ENCODE peak calls at places on chromosome 15, in seven cellular contexts. One of them, this sample, is unnamed.

GRCh38 chr15:28979208-28979891 is 93.6 kb downstream of the APBA2 start:
- DNase-seq in NCI-H2171: no peak
- DNase-seq in T-helper 9 cell: no peak
- DNase-seq in K562: no peak
- DNase-seq in HT-29: no peak
- DNase-seq in stimulated activated CD4-positive, alpha-beta T cell treated with anti-CD3 and anti-CD28 coated beads, TNF-alpha, amount 100 ng/mL, for 24 hours: no peak
- DNase-seq in fibroblast of gingiva: no peak
- DNase-seq in this sample: no peak

GRCh38 chr15:92043283-92043682 is 189.8 kb downstream of the SLCO3A1 start:
- DNase-seq in NCI-H2171: no peak
- DNase-seq in T-helper 9 cell: no peak
- DNase-seq in K562: no peak
- DNase-seq in HT-29: no peak
- DNase-seq in stimulated activated CD4-positive, alpha-beta T cell treated with anti-CD3 and anti-CD28 coated beads, TNF-alpha, amount 100 ng/mL, for 24 hours: no peak
- DNase-seq in fibroblast of gingiva: no peak
- DNase-seq in this sample: no peak

GRCh38 chr15:59611277-59612260 is at the start of gene GCNT3:
- DNase-seq in NCI-H2171: no peak
- DNase-seq in T-helper 9 cell: no peak
- DNase-seq in K562: no peak
- DNase-seq in HT-29: peak; percentile 96
- DNase-seq in stimulated activated CD4-positive, alpha-beta T cell treated with anti-CD3 and anti-CD28 coated beads, TNF-alpha, amount 100 ng/mL, for 24 hours: no peak
- DNase-seq in fibroblast of gingiva: peak; percentile 60
- DNase-seq in this sample: no peak

GRCh38 chr15:100372695-100373036 is 30.9 kb upstream of the ADAMTS17 start:
- DNase-seq in NCI-H2171: no peak
- DNase-seq in T-helper 9 cell: no peak
- DNase-seq in K562: no peak
- DNase-seq in HT-29: no peak
- DNase-seq in stimulated activated CD4-positive, alpha-beta T cell treated with anti-CD3 and anti-CD28 coated beads, TNF-alpha, amount 100 ng/mL, for 24 hours: no peak
- DNase-seq in fibroblast of gingiva: no peak
- DNase-seq in this sample: no peak

GRCh38 chr15:28001641-28002040 is 97.5 kb downstream of the OCA2 start:
- DNase-seq in NCI-H2171: no peak
- DNase-seq in T-helper 9 cell: no peak
- DNase-seq in K562: no peak
- DNase-seq in HT-29: no peak
- DNase-seq in stimulated activated CD4-positive, alpha-beta T cell treated with anti-CD3 and anti-CD28 coated beads, TNF-alpha, amount 100 ng/mL, for 24 hours: no peak
- DNase-seq in fibroblast of gingiva: no peak
- DNase-seq in this sample: no peak

GRCh38 chr15:43214169-43214568 is 6.6 kb downstream of the EPB42 start:
- DNase-seq in NCI-H2171: no peak
- DNase-seq in T-helper 9 cell: no peak
- DNase-seq in K562: no peak
- DNase-seq in HT-29: no peak
- DNase-seq in stimulated activated CD4-positive, alpha-beta T cell treated with anti-CD3 and anti-CD28 coated beads, TNF-alpha, amount 100 ng/mL, for 24 hours: no peak
- DNase-seq in fibroblast of gingiva: no peak
- DNase-seq in this sample: no peak

GRCh38 chr15:75198560-75199346 is 2.9 kb upstream of the C15orf39 start:
- DNase-seq in NCI-H2171: no peak
- DNase-seq in T-helper 9 cell: no peak
- DNase-seq in K562: peak; percentile 64
- DNase-seq in HT-29: peak; percentile 75
- DNase-seq in stimulated activated CD4-positive, alpha-beta T cell treated with anti-CD3 and anti-CD28 coated beads, TNF-alpha, amount 100 ng/mL, for 24 hours: no peak
- DNase-seq in fibroblast of gingiva: peak; percentile 38
- DNase-seq in this sample: no peak

GRCh38 chr15:101003076-101003475 is 83.9 kb downstream of the LRRK1 start:
- DNase-seq in NCI-H2171: no peak
- DNase-seq in T-helper 9 cell: no peak
- DNase-seq in K562: no peak
- DNase-seq in HT-29: no peak
- DNase-seq in stimulated activated CD4-positive, alpha-beta T cell treated with anti-CD3 and anti-CD28 coated beads, TNF-alpha, amount 100 ng/mL, for 24 hours: no peak
- DNase-seq in fibroblast of gingiva: no peak
- DNase-seq in this sample: no peak

GRCh38 chr15:69608661-69609060 is 156.0 kb downstream of the RPLP1 start:
- DNase-seq in NCI-H2171: no peak
- DNase-seq in T-helper 9 cell: no peak
- DNase-seq in K562: no peak
- DNase-seq in HT-29: no peak
- DNase-seq in stimulated activated CD4-positive, alpha-beta T cell treated with anti-CD3 and anti-CD28 coated beads, TNF-alpha, amount 100 ng/mL, for 24 hours: no peak
- DNase-seq in fibroblast of gingiva: no peak
- DNase-seq in this sample: no peak

GRCh38 chr15:67067161-67067853 is 1.9 kb downstream of the SMAD3 start:
- DNase-seq in NCI-H2171: peak; percentile 27
- DNase-seq in T-helper 9 cell: no peak
- DNase-seq in K562: no peak
- DNase-seq in HT-29: peak; percentile 47
- DNase-seq in stimulated activated CD4-positive, alpha-beta T cell treated with anti-CD3 and anti-CD28 coated beads, TNF-alpha, amount 100 ng/mL, for 24 hours: no peak
- DNase-seq in fibroblast of gingiva: no peak
- DNase-seq in this sample: peak; percentile 16

GRCh38 chr15:69578792-69579587 is 126.4 kb downstream of the RPLP1 start:
- DNase-seq in NCI-H2171: no peak
- DNase-seq in T-helper 9 cell: no peak
- DNase-seq in K562: no peak
- DNase-seq in HT-29: peak; percentile 83
- DNase-seq in stimulated activated CD4-positive, alpha-beta T cell treated with anti-CD3 and anti-CD28 coated beads, TNF-alpha, amount 100 ng/mL, for 24 hours: no peak
- DNase-seq in fibroblast of gingiva: no peak
- DNase-seq in this sample: no peak

GRCh38 chr15:84752700-84753099 is 4.3 kb downstream of the ZNF592 start:
- DNase-seq in NCI-H2171: no peak
- DNase-seq in T-helper 9 cell: no peak
- DNase-seq in K562: no peak
- DNase-seq in HT-29: no peak
- DNase-seq in stimulated activated CD4-positive, alpha-beta T cell treated with anti-CD3 and anti-CD28 coated beads, TNF-alpha, amount 100 ng/mL, for 24 hours: no peak
- DNase-seq in fibroblast of gingiva: peak; percentile 38
- DNase-seq in this sample: no peak

GRCh38 chr15:45026646-45027045 is 3.7 kb downstream of the SORD start:
- DNase-seq in NCI-H2171: no peak
- DNase-seq in T-helper 9 cell: no peak
- DNase-seq in K562: peak; percentile 25
- DNase-seq in HT-29: peak; percentile 69
- DNase-seq in stimulated activated CD4-positive, alpha-beta T cell treated with anti-CD3 and anti-CD28 coated beads, TNF-alpha, amount 100 ng/mL, for 24 hours: no peak
- DNase-seq in fibroblast of gingiva: no peak
- DNase-seq in this sample: no peak

GRCh38 chr15:60485365-60485764 is 6.4 kb upstream of the ICE2 start:
- DNase-seq in NCI-H2171: no peak
- DNase-seq in T-helper 9 cell: no peak
- DNase-seq in K562: no peak
- DNase-seq in HT-29: no peak
- DNase-seq in stimulated activated CD4-positive, alpha-beta T cell treated with anti-CD3 and anti-CD28 coated beads, TNF-alpha, amount 100 ng/mL, for 24 hours: no peak
- DNase-seq in fibroblast of gingiva: no peak
- DNase-seq in this sample: no peak

GRCh38 chr15:70763950-70764730 is 782 bp upstream of the UACA start:
- DNase-seq in NCI-H2171: no peak
- DNase-seq in T-helper 9 cell: no peak
- DNase-seq in K562: no peak
- DNase-seq in HT-29: no peak
- DNase-seq in stimulated activated CD4-positive, alpha-beta T cell treated with anti-CD3 and anti-CD28 coated beads, TNF-alpha, amount 100 ng/mL, for 24 hours: no peak
- DNase-seq in fibroblast of gingiva: no peak
- DNase-seq in this sample: no peak

GRCh38 chr15:22786868-22787698 is 639 bp downstream of the NIPA1 start:
- DNase-seq in NCI-H2171: no peak
- DNase-seq in T-helper 9 cell: no peak
- DNase-seq in K562: peak; percentile 34
- DNase-seq in HT-29: peak; percentile 54
- DNase-seq in stimulated activated CD4-positive, alpha-beta T cell treated with anti-CD3 and anti-CD28 coated beads, TNF-alpha, amount 100 ng/mL, for 24 hours: no peak
- DNase-seq in fibroblast of gingiva: peak; percentile 15
- DNase-seq in this sample: no peak

GRCh38 chr15:90553248-90553745 is 23.6 kb downstream of the CRTC3 start:
- DNase-seq in NCI-H2171: peak; percentile 11
- DNase-seq in T-helper 9 cell: no peak
- DNase-seq in K562: no peak
- DNase-seq in HT-29: no peak
- DNase-seq in stimulated activated CD4-positive, alpha-beta T cell treated with anti-CD3 and anti-CD28 coated beads, TNF-alpha, amount 100 ng/mL, for 24 hours: no peak
- DNase-seq in fibroblast of gingiva: peak; percentile 92
- DNase-seq in this sample: peak; percentile 50

GRCh38 chr15:47439870-47440155 is 277.5 kb upstream of the SEMA6D start:
- DNase-seq in NCI-H2171: no peak
- DNase-seq in T-helper 9 cell: no peak
- DNase-seq in K562: no peak
- DNase-seq in HT-29: no peak
- DNase-seq in stimulated activated CD4-positive, alpha-beta T cell treated with anti-CD3 and anti-CD28 coated beads, TNF-alpha, amount 100 ng/mL, for 24 hours: no peak
- DNase-seq in fibroblast of gingiva: peak; percentile 23
- DNase-seq in this sample: no peak